ENCODE peak calls at places on chromosomes 1 and 21, in eight cellular contexts. P, T, A, M, X, O, E and Z are unnamed samples.

GRCh38 chr1:60436148-60436547 is 362.6 kb upstream of the C1orf87 start:
- DNase-seq in T (no peak), O (no peak), E (no peak), X (no peak), A (no peak), P (no peak), M (no peak), Z (no peak)

GRCh38 chr1:63784489-63785390 is 10.9 kb downstream of the ROR1 start:
- DNase-seq in O (no peak), X (no peak), E (no peak), T (no peak), P (no peak), M (no peak), A (no peak), Z (no peak)

GRCh38 chr1:208115924-208116614 is 128.1 kb downstream of the PLXNA2 start:
- DNase-seq in E (no peak), P (no peak), O (no peak), T (no peak), M (no peak), A (no peak), X (no peak), Z (no peak)

GRCh38 chr1:233635765-233636502 is 22.0 kb downstream of the KCNK1 start:
- DNase-seq in P (no peak), A (peak; percentile 15), O (no peak), E (peak; percentile 52), T (no peak), M (no peak), X (no peak), Z (no peak)

GRCh38 chr1:172585861-172586260 is 52.9 kb downstream of the SUCO start:
- DNase-seq in X (no peak), E (peak; percentile 62), A (no peak), M (no peak), O (no peak), T (no peak), P (no peak), Z (no peak)

GRCh38 chr1:154557939-154558609 is 388 bp downstream of the UBE2Q1 start:
- DNase-seq in X (peak; percentile 68), A (peak; percentile 29), E (no peak), M (peak; percentile 54), O (peak; percentile 82), P (peak; percentile 58), T (peak; percentile 63), Z (peak; percentile 49)

GRCh38 chr1:4425892-4426291 is 228.5 kb upstream of the AJAP1 start:
- DNase-seq in A (no peak), P (no peak), M (no peak), E (no peak), X (no peak), O (no peak), T (no peak), Z (no peak)

GRCh38 chr1:50271968-50272578 is 151.2 kb downstream of the DMRTA2 start:
- DNase-seq in X (no peak), E (peak; percentile 6), M (no peak), A (peak; percentile 7), T (no peak), P (no peak), O (peak; percentile 54), Z (no peak)

GRCh38 chr1:117826119-117826518 is 103.3 kb downstream of the GDAP2 start:
- DNase-seq in T (no peak), E (no peak), O (no peak), X (no peak), M (no peak), P (no peak), A (peak; percentile 27), Z (no peak)

GRCh38 chr1:53047737-53048344 is 14.2 kb upstream of the PODN start:
- DNase-seq in X (no peak), P (no peak), A (peak; percentile 70), T (no peak), M (no peak), O (no peak), E (peak; percentile 89), Z (no peak)

GRCh38 chr1:22275626-22276395 is 132.9 kb upstream of the WNT4 start:
- DNase-seq in A (peak; percentile 67), T (no peak), M (peak; percentile 36), X (peak; percentile 47), P (peak; percentile 81), E (peak; percentile 58), O (peak; percentile 72), Z (peak; percentile 29)

GRCh38 chr1:240833057-240833456 is 221.1 kb upstream of the GREM2 start:
- DNase-seq in A (no peak), M (no peak), O (no peak), P (no peak), T (no peak), E (no peak), X (no peak), Z (no peak)

GRCh38 chr21:43619344-43619743 is 39.9 kb downstream of the HSF2BP start:
- DNase-seq in E (no peak), M (no peak), T (no peak), O (no peak), P (no peak), X (no peak), A (no peak), Z (no peak)

GRCh38 chr1:46942086-46942485 is 810 bp upstream of the CYP4A11 start:
- DNase-seq in X (no peak), A (no peak), M (no peak), T (no peak), O (no peak), P (no peak), E (no peak), Z (no peak)

GRCh38 chr1:115710859-115711624 is 57.5 kb downstream of the CASQ2 start:
- DNase-seq in M (no peak), X (no peak), P (no peak), E (no peak), O (no peak), A (no peak), T (no peak), Z (no peak)

GRCh38 chr21:44836666-44837471 is 19.0 kb upstream of the SUMO3 start:
- DNase-seq in A (peak; percentile 47), X (peak; percentile 42), T (no peak), P (peak; percentile 55), E (peak; percentile 29), M (no peak), O (no peak), Z (no peak)

GRCh38 chr1:80083892-80084291 is 1077.4 kb upstream of the ADGRL4 start:
- DNase-seq in O (no peak), M (no peak), X (no peak), E (peak; percentile 17), T (no peak), P (no peak), A (no peak), Z (no peak)

GRCh38 chr21:16587141-16587570 is 857.4 kb downstream of the USP25 start:
- DNase-seq in A (peak; percentile 80), X (no peak), P (no peak), O (peak; percentile 46), T (peak; percentile 30), E (peak; percentile 85), M (peak; percentile 71), Z (no peak)

GRCh38 chr1:171506525-171507304 is 21.4 kb downstream of the PRRC2C start:
- DNase-seq in E (peak; percentile 13), O (no peak), T (no peak), M (no peak), P (no peak), A (peak; percentile 26), X (no peak), Z (no peak)

GRCh38 chr1:17671741-17672140 is 83.4 kb upstream of the ACTL8 start:
- DNase-seq in X (no peak), T (no peak), P (no peak), M (no peak), E (no peak), A (no peak), O (no peak), Z (no peak)
- TF ChIP-seq CTCF in X (no peak), T (no peak), P (no peak), M (no peak), E (no peak), A (no peak), O (no peak), Z (no peak)

DNA sequence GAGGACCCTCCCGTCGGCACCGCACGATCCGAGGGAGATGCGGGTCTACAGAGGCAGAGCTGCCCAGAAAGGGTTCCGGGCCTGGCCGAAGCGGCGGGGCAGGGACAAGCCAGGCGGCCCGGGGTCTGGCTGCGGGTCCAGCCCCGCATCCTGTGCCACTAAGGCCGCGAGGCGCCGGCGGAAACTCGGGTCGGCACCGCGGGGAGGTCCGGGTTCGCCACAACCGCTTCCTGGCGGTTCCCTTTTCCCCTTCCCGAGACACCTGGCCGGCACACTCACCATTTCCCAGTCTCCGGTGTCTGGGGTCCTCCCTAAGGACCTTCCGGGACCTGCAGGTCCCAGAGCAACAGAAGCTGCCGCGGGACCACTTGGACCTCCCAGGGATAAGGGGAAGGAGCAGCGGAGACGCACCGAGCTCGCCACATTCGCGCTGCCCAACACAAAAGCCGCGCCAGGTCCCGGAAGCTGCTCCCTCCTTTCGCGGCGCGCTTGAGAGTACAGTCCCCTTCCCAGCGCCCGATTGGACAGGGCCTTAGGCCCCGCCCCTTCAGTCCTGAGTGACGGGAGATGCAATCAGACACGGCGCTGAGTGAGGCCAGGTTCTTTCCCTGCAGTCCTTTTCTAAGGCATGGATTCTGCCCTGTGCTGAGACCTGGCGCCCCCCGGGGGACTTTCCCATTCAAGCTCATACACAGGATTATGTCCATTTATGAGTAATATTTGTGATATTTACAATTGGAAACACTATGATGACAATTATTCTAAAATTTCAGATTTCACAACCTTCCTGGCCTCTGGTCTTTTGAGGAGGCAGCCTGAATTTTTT is at the start of gene ZNF670:
- DNase-seq in O (peak; percentile 96), A (peak; percentile 94), X (peak; percentile 96), E (peak; percentile 92), M (peak; percentile 96), T (peak; percentile 95), P (peak; percentile 96), Z (peak; percentile 73)
- TF ChIP-seq CTCF in O (no peak), A (peak; percentile 5), X (no peak), E (no peak), M (no peak), T (no peak), P (no peak), Z (peak; percentile 40)

GRCh38 chr1:166590161-166590560 is 249.1 kb upstream of the POGK start:
- DNase-seq in M (no peak), X (no peak), E (no peak), O (no peak), A (no peak), P (no peak), T (no peak), Z (no peak)
- TF ChIP-seq CTCF in M (no peak), X (no peak), E (no peak), O (no peak), A (no peak), P (no peak), T (no peak), Z (no peak)

DNA sequence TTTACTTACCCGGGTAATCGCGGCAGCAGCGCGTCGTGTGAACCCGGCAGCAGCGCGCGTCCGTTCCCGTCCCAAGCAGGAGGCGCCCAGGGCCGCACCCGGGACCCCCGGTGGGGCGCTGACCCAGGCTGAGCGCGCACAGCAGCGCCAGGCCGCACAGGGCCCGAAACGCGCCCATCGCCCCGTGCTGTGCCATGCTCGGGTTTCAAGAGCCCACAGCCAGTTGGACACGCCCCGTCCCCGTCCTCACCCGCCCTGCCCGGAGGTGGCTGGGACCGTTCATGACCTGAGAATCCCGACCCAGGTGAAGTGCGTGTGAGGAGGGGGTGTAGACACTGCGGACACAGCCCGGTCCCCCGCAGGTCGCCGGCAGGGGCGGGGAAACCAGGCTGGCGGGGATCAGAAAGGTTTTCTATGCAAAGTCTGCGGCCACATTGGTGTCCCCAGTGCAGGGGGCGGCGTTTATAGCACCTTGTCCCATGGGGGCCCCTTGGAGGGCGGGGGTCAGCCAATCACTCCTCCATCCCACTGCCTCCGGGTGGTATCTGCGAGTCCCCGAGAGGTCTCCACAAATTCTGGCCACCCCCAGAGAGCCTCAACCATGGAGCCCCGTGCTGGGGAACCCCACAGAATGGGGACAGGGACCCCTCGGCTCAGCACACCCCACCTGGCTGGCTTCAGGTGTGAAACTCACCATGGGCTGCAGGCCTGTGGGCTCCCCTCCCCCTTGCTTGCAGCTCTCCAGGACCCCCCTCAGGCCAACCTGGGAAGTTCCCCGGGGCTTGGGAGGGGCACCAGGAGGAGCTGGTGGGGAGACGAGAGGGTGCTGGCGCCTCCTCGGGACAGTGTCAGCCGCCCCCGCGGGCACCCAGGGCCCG is at the start of gene TNFRSF18:
- DNase-seq in A (no peak), E (no peak), O (peak; percentile 60), P (no peak), T (no peak), X (no peak), M (no peak), Z (peak; percentile 47)
- TF ChIP-seq CTCF in A (no peak), E (no peak), O (no peak), P (no peak), T (no peak), X (no peak), M (no peak), Z (no peak)